ENCODE peak calls at places on chromosomes 11 and 22, in nine cellular contexts. W is testis, S is NB4, N is H1, O is dorsolateral prefrontal cortex, J is fibroblast of lung, U is heart right ventricle, D is OCI-LY7, Y is AG04449. C is an unnamed sample.

GRCh38 chr11:78022397-78023396 is at the start of gene KCTD14:
- DNase-seq in U (peak; percentile 23), Y (no peak), D (no peak), W (peak; percentile 43), S (no peak), O (no peak), N (no peak), J (no peak), C (no peak)

GRCh38 chr11:101466352-101466751 is 117.5 kb downstream of the TRPC6 start:
- DNase-seq in D (no peak), U (no peak), S (no peak), Y (no peak), O (no peak), W (no peak), N (no peak), J (peak; percentile 15), C (no peak)

GRCh38 chr11:3880724-3881123 is 25.3 kb downstream of the STIM1 start:
- DNase-seq in U (no peak), J (peak; percentile 55), O (no peak), N (no peak), D (peak; percentile 69), W (no peak), S (no peak), Y (no peak), C (no peak)

GRCh38 chr11:8818421-8818820 is 92.6 kb upstream of the AKIP1 start:
- DNase-seq in N (no peak), S (no peak), U (no peak), D (no peak), O (no peak), Y (no peak), W (no peak), J (no peak), C (no peak)

GRCh38 chr11:111663820-111664219 is 61.6 kb downstream of the SIK2 start:
- DNase-seq in W (peak; percentile 57), J (peak; percentile 42), N (no peak), D (no peak), Y (no peak), U (peak; percentile 26), O (no peak), S (peak; percentile 8), C (peak; percentile 8)

GRCh38 chr22:31244044-31244942 is 32.2 kb downstream of the LIMK2 start:
- DNase-seq in S (no peak), W (no peak), D (no peak), N (peak; percentile 59), U (no peak), O (no peak), J (peak; percentile 98), Y (peak; percentile 72), C (peak; percentile 62)

GRCh38 chr11:67273260-67273990 is 7.2 kb downstream of the GRK2 start:
- DNase-seq in N (no peak), D (peak; percentile 65), S (peak; percentile 81), O (peak; percentile 38), W (no peak), Y (no peak), J (no peak), U (peak; percentile 52), C (no peak)

GRCh38 chr11:64868904-64869570 is 9.4 kb downstream of the EHD1 start:
- DNase-seq in Y (no peak), J (peak; percentile 96), U (no peak), S (no peak), O (peak; percentile 70), N (no peak), D (peak; percentile 77), W (no peak), C (no peak)

GRCh38 chr11:15523576-15523975 is 408.9 kb downstream of the INSC start:
- DNase-seq in Y (no peak), D (no peak), O (no peak), W (no peak), U (no peak), S (no peak), N (no peak), J (no peak), C (no peak)

GRCh38 chr22:25636323-25636722 is 71.8 kb downstream of the GRK3 start:
- DNase-seq in O (no peak), D (no peak), U (no peak), S (no peak), N (no peak), Y (no peak), W (no peak), J (no peak), C (no peak)

GRCh38 chr22:49197500-49197899 is 630.2 kb downstream of the BRD1 start:
- DNase-seq in W (peak; percentile 32), S (no peak), D (no peak), N (peak; percentile 17), U (no peak), O (peak; percentile 71), J (no peak), Y (no peak), C (no peak)

GRCh38 chr11:66970808-66971442 is 4.2 kb upstream of the C11orf86 start:
- DNase-seq in N (no peak), W (no peak), J (peak; percentile 100), U (no peak), S (peak; percentile 97), Y (peak; percentile 100), D (no peak), O (no peak), C (peak; percentile 100)

GRCh38 chr11:490930-491260 is 16.1 kb downstream of the RNH1 start:
- DNase-seq in J (no peak), O (no peak), U (no peak), N (no peak), D (no peak), W (no peak), Y (no peak), S (no peak), C (no peak)

GRCh38 chr22:39070186-39070585 is 6.9 kb upstream of the APOBEC3G start:
- DNase-seq in D (no peak), Y (no peak), N (no peak), S (no peak), U (no peak), J (no peak), W (no peak), O (no peak), C (no peak)
- H3K4me3 ChIP-seq in D (no peak overlapping the region), Y (no peak overlapping the region), N (no peak overlapping the region), S (no peak overlapping the region), U (no peak overlapping the region), J (no peak overlapping the region), W (no peak overlapping the region), O (no peak overlapping the region), C (no peak overlapping the region)

DNA sequence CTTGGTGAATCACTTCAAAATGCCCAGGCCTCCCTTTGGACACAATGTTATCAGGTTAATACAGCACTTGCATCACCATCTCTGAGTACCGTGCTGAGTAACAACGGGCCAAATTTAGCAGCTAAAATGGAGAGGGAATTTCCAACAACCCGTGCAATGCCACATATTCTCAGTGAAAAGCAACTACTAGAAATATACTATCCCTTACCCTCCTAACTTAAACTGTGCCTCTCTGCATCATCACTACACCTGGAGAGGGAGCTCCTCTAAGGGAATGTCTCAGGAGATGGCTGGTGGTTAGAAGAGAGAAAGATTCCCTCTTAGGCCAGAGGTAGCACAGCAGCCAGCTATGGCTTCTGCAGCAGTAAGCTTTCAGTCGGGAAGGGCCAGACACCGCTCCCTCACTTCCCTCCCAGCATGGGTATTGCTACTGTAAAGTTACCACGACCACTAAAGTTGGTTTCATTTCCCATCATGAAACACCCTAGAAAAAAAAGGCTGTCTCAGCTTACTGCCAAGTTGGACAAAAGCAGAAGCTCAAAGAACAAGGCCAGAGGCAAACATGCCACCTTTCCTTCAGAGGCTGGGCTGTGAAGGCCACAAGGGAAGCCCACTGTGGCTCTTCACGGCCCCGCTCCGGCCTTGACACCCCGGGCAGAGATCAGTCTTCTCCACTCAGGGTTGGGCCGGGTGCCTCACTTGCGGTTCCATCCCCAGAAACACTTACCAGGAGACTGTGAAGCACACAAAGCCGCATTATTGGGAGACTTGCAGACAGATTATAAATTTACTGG is 3.9 kb downstream of the MAML2 start:
- DNase-seq in Y (no peak), J (peak; percentile 80), S (peak; percentile 88), O (peak; percentile 79), D (peak; percentile 67), U (peak; percentile 35), N (no peak), W (peak; percentile 68), C (no peak)
- H3K4me3 ChIP-seq in Y (peak overlapping the region; percentile 81), J (peak overlapping the region; percentile 95), S (no peak overlapping the region), O (peak overlapping the region; percentile 65), D (no peak overlapping the region), U (peak overlapping the region; percentile 62), N (no peak overlapping the region), W (no peak overlapping the region), C (peak overlapping the region; percentile 71)

GRCh38 chr22:42283288-42284229 is 13.1 kb upstream of the TCF20 start:
- DNase-seq in D (no peak), J (peak; percentile 20), S (peak; percentile 33), N (no peak), Y (no peak), O (peak; percentile 64), U (no peak), W (no peak), C (no peak)
- H3K4me3 ChIP-seq in D (no peak overlapping the region), J (no peak overlapping the region), S (no peak overlapping the region), N (peak overlapping the region; percentile 40), Y (peak overlapping the region; percentile 49), O (peak overlapping the region; percentile 44), U (peak overlapping the region; percentile 24), W (peak overlapping the region; percentile 24), C (peak overlapping the region; percentile 38)

GRCh38 chr22:42400811-42401547 is 31.2 kb downstream of the NFAM1 start:
- DNase-seq in U (no peak), D (no peak), N (no peak), Y (no peak), O (no peak), J (no peak), W (no peak), S (no peak), C (no peak)

GRCh38 chr22:42397332-42398246 is 34.6 kb downstream of the NFAM1 start:
- DNase-seq in D (peak; percentile 71), Y (no peak), N (no peak), U (no peak), O (no peak), S (peak; percentile 85), J (no peak), W (peak; percentile 33), C (no peak)

GRCh38 chr22:42401562-42402334 is 30.5 kb downstream of the NFAM1 start:
- DNase-seq in N (no peak), J (no peak), D (no peak), Y (no peak), W (no peak), U (no peak), O (no peak), S (peak; percentile 41), C (no peak)

GRCh38 chr22:42399315-42400271 is 32.6 kb downstream of the NFAM1 start:
- DNase-seq in Y (no peak), J (no peak), O (no peak), S (peak; percentile 81), W (peak; percentile 43), D (peak; percentile 35), N (no peak), U (peak; percentile 30), C (no peak)

DNA sequence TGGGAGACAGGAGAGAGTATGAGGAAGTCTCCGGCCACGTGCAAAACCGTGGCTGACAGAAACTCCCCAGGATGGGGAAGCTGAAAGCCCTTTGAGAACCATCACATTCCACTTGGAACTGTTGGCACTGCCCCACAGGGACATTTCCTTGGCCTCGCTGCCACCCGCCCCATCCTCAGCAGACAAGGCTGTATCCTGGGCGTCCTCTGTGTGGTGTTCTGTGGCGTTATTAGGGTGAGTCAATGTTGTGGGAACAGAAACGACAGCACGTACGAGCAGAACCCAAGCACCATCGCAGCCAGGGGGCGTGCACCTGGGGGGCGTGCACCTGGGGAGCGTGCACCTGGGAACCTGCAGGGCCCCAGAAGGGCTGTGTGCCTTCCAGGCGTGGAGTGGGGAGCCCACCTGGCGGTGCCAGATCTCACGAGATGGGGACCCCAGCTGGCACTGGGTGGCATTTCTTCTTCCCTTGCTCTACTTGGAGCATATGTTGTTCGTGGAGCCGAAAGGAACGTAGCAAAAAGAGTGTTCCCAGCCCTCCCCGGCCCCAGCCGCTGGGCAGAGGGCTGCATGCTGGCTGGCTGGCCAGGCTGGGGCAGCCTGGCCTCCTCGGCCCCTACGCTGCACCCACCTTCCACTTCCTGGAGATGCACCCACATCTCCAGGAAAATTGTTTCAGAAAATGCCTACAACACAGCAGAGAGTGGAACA is 35.4 kb downstream of the NFAM1 start:
- DNase-seq in U (no peak), S (no peak), J (no peak), Y (no peak), N (no peak), O (no peak), W (peak; percentile 29), D (peak; percentile 74), C (no peak)
- H3K4me3 ChIP-seq in U (no peak overlapping the region), S (no peak overlapping the region), J (no peak overlapping the region), Y (no peak overlapping the region), N (no peak overlapping the region), O (no peak overlapping the region), W (no peak overlapping the region), D (peak overlapping the region; percentile 54), C (no peak overlapping the region)